ENCODE peak calls at places on chromosomes 3 and 15, in eight cellular contexts. E, I, P, H, V, G, Q and M are unnamed samples.

GRCh38 chr15:61331019-61331418 is 101.9 kb upstream of the RORA start:
- DNase-seq in P (no peak), G (no peak), Q (no peak), E (no peak), H (no peak), V (no peak), I (no peak), M (no peak)

GRCh38 chr3:157542711-157543485 is 39.7 kb upstream of the VEPH1 start:
- DNase-seq in P (peak; percentile 25), G (peak; percentile 12), V (peak; percentile 78), H (peak; percentile 36), I (no peak), E (no peak), Q (peak; percentile 83), M (no peak)

GRCh38 chr3:61381745-61382392 is 130.6 kb upstream of the FHIT start:
- DNase-seq in G (peak; percentile 17), P (no peak), V (peak; percentile 36), I (no peak), E (no peak), H (no peak), Q (no peak), M (peak; percentile 17)

GRCh38 chr3:183122257-183122932 is 23.1 kb upstream of the MCCC1 start:
- DNase-seq in E (no peak), P (no peak), H (no peak), Q (no peak), V (peak; percentile 83), I (no peak), G (peak; percentile 55), M (peak; percentile 54)

GRCh38 chr3:27345959-27346865 is 23.0 kb downstream of the NEK10 start:
- DNase-seq in G (no peak), H (no peak), V (no peak), E (no peak), P (no peak), I (no peak), Q (no peak), M (no peak)

GRCh38 chr15:76339302-76340197 is 3.0 kb downstream of the ISL2 start:
- DNase-seq in H (no peak), P (no peak), G (no peak), E (no peak), I (no peak), Q (no peak), V (peak; percentile 33), M (no peak)

GRCh38 chr3:8529738-8530525 is 28.3 kb downstream of the LMCD1 start:
- DNase-seq in Q (no peak), G (no peak), P (no peak), V (no peak), E (no peak), H (no peak), I (no peak), M (no peak)

GRCh38 chr3:196634224-196634623 is 5.3 kb upstream of the NRROS start:
- DNase-seq in E (no peak), P (no peak), G (no peak), H (no peak), Q (no peak), V (no peak), I (no peak), M (no peak)

GRCh38 chr3:120177151-120177550 is 82.9 kb upstream of the GSK3B start:
- DNase-seq in I (no peak), Q (no peak), H (peak; percentile 50), P (no peak), V (peak; percentile 91), E (no peak), G (no peak), M (no peak)

GRCh38 chr3:72810659-72811434 is 37.4 kb downstream of the SHQ1 start:
- DNase-seq in V (no peak), I (no peak), P (no peak), E (no peak), G (no peak), H (no peak), Q (no peak), M (no peak)

GRCh38 chr15:45855907-45856579 is 221.2 kb downstream of the SQOR start:
- DNase-seq in G (no peak), Q (no peak), I (no peak), H (no peak), E (no peak), P (no peak), V (no peak), M (no peak)

GRCh38 chr15:73127302-73127936 is 75.2 kb downstream of the NEO1 start:
- DNase-seq in V (peak; percentile 46), I (no peak), Q (no peak), P (no peak), E (no peak), H (no peak), G (peak; percentile 36), M (peak; percentile 37)

GRCh38 chr15:90959894-90960293 is 5.2 kb downstream of the RCCD1 start:
- DNase-seq in P (no peak), Q (peak; percentile 81), G (no peak), I (no peak), H (no peak), E (peak; percentile 65), V (peak; percentile 21), M (no peak)

GRCh38 chr3:129824926-129825541 is 68.5 kb downstream of the TMCC1 start:
- DNase-seq in P (peak; percentile 22), I (no peak), V (peak; percentile 73), Q (no peak), H (peak; percentile 7), E (peak; percentile 38), G (peak; percentile 56), M (peak; percentile 43)

GRCh38 chr15:92633418-92633817 is 22.2 kb downstream of the FAM174B start:
- DNase-seq in Q (no peak), P (no peak), G (no peak), E (no peak), H (no peak), I (no peak), V (no peak), M (no peak)